ENCODE peak calls at places on chromosomes 5 and 9, in six cellular contexts. L is stomach, G is upper lobe of left lung, N is tibial nerve, Q is HCT116, Y is spleen. D is an unnamed sample. For H3K36me3 and H3K4me1, the result is how much of the 10 kb centered on the place peaks cover.

GRCh38 chr5:167478156-167478555 is 813.3 kb upstream of the WWC1 start:
- DNase-seq in Y (no peak), Q (no peak), L (no peak), N (no peak), G (no peak), D (no peak)

GRCh38 chr5:30997681-30998080 is 195.8 kb upstream of the CDH6 start:
- DNase-seq in G (no peak), Q (no peak), N (no peak), L (no peak), Y (no peak), D (no peak)

GRCh38 chr5:55338810-55339243 is 31.0 kb downstream of the MTREX start:
- DNase-seq in G (no peak), N (no peak), Y (no peak), L (no peak), Q (no peak), D (no peak)

GRCh38 chr9:91185193-91185886 is 176.4 kb downstream of the AUH start:
- DNase-seq in Y (no peak), L (peak), G (no peak), N (no peak), Q (no peak), D (no peak)

GRCh38 chr5:93717162-93717561 is 24.2 kb downstream of the POU5F2 start:
- DNase-seq in Y (no peak), Q (no peak), L (no peak), G (peak), N (no peak), D (no peak)

GRCh38 chr5:66066826-66067225 is 77.3 kb upstream of the SREK1 start:
- DNase-seq in Y (no peak), Q (no peak), G (no peak), N (no peak), L (no peak), D (no peak)

GRCh38 chr5:74649421-74649973 is 9.0 kb upstream of the ENC1 start:
- DNase-seq in G (no peak), N (no peak), Q (no peak), Y (no peak), L (no peak), D (no peak)

GRCh38 chr5:178129296-178129695 is 1.5 kb upstream of the RMND5B start:
- DNase-seq in Q (no peak), Y (no peak), L (no peak), G (no peak), N (no peak), D (no peak)

GRCh38 chr5:1461396-1461795 is 16.2 kb upstream of the SLC6A3 start:
- DNase-seq in N (no peak), Q (no peak), L (no peak), G (peak), Y (no peak), D (no peak)

DNA sequence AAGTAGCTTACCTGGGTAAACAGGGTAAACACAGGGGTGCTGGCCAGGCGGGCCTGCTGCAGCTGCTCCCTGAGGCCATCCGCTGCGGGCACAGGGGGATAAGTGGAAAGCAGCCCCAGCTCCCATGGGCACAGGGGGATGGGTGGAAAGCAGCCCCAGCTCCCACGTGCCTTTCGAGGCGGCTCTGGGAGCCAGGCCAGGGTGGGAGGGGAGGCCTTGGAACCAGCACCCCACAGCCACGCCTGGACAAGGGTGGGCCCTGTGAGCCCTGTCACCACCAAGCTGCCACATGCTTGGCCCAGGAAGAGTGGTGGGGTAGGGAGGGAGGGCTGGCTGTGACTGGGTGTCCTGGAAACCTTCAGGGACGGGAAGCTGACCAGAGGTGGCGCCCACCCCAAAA is 7.8 kb upstream of the CARD9 start:
- DNase-seq in Y (no peak), N (no peak), Q (no peak), G (no peak), L (no peak), D (no peak)
- H3K36me3 ChIP-seq in Y (half or more), N (under half), Q (under half), G (half or more), L (half or more), D (under half)

GRCh38 chr9:5560439-5560838 is 50.1 kb downstream of the PDCD1LG2 start:
- DNase-seq in L (no peak), G (peak), Y (no peak), Q (no peak), N (no peak), D (no peak)
- H3K4me1 ChIP-seq in L (under half), G (under half), Y (under half), Q (under half), N (under half), D (under half)

GRCh38 chr5:140041492-140042421 is 1.3 kb downstream of the NRG2 start:
- DNase-seq in N (peak), Y (peak), L (peak), Q (no peak), G (peak), D (peak)
- TF ChIP-seq POLR2A in N (no peak), Y (no peak), L (no peak), Q (no peak), G (no peak), D (no peak)

GRCh38 chr5:53100606-53101005 is 9.0 kb downstream of the MOCS2 start:
- DNase-seq in Y (no peak), Q (no peak), N (no peak), G (no peak), L (no peak), D (no peak)
- H3K36me3 ChIP-seq in Y (half or more), Q (under half), N (under half), G (half or more), L (half or more), D (under half)

GRCh38 chr9:123564652-123565051 is 208.7 kb downstream of the CRB2 start:
- DNase-seq in Y (no peak), Q (no peak), N (no peak), L (no peak), G (no peak), D (no peak)

GRCh38 chr9:123567013-123567412 is 211.0 kb downstream of the CRB2 start:
- DNase-seq in N (no peak), L (no peak), Q (no peak), Y (no peak), G (no peak), D (no peak)

GRCh38 chr9:123571240-123571639 is 215.2 kb downstream of the CRB2 start:
- DNase-seq in Y (no peak), Q (no peak), L (no peak), G (no peak), N (no peak), D (no peak)

GRCh38 chr9:123568691-123569342 is 212.8 kb downstream of the CRB2 start:
- DNase-seq in Q (no peak), G (no peak), Y (no peak), L (peak), N (no peak), D (no peak)

DNA sequence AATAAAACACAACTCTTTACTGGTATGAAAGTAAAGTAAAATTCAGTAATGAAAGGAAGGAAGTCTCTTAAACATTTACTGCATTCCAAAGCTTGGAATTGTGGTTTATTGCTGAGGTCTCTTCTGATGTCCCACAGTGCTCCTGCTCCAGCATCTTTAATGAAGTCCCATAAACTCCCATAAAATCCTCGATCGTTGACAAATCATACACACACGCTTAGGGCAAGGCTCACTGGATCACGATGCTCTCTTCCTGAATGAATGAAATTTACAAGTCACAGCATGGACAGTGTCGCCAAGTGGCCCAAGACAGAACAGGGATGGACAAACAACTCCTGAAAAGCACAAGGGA is 213.3 kb downstream of the CRB2 start:
- DNase-seq in Y (no peak), G (no peak), Q (no peak), L (no peak), N (no peak), D (no peak)
- H3K4me1 ChIP-seq in Y (under half), G (under half), Q (under half), L (under half), N (under half), D (under half)

GRCh38 chr5:78649220-78649700 is 688 bp upstream of the LHFPL2 start:
- DNase-seq in L (no peak), G (no peak), N (no peak), Q (no peak), Y (no peak), D (no peak)

GRCh38 chr5:78647411-78647818 is 1.2 kb downstream of the LHFPL2 start:
- DNase-seq in Q (no peak), N (peak), Y (no peak), G (no peak), L (no peak), D (no peak)

GRCh38 chr5:78647838-78648358 is 674 bp downstream of the LHFPL2 start:
- DNase-seq in G (peak), Y (no peak), N (peak), Q (no peak), L (peak), D (peak)

GRCh38 chr5:78649816-78650561 is 1.4 kb upstream of the LHFPL2 start:
- DNase-seq in G (no peak), L (no peak), N (no peak), Y (no peak), Q (no peak), D (no peak)

DNA sequence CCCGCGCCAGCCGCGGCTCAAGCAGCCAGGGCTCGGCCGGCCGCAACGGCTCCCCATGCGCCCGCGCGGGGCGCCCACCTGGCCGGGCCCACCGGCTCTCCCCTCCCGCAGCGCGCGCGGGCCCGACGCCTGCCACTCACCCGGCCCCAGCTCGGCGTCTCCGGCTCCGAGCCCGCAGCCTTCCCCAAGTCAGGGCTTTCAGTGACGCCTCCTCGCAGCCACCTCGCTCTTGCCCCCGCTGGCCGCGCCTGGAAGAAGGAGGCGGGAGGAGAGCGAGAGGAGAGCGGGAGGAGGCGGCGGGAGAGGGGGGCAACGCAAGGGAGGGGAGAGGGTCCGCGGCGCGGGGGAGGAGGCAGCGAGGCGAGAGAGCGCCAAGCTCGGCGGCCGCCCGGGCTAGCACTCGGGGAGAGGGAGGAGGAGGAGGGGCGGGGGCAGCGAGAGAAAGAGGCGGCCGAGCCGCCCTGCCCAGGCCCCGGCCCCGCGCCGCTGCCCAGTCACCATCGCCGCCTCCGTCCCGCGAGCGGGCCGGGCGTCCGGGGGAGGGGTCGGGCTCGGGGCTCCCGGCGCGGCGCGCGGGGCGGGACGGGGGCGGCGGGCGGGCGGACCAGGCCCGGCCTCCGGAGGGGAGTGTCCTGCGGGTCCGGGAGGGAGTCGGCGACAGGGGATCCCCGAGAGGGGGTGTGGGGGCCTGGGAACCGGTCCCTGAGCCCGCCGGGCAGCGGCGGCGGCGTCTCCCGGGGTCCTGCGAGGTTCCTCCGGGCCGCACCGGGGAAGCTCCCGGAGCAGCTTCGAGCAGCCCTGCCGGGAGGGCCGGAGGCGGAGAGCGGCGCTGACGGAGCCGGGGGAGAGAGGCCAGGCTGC is at the start of gene LHFPL2:
- DNase-seq in Q (no peak), G (peak), N (peak), L (peak), Y (peak), D (peak)
- TF ChIP-seq POLR2A in Q (no peak), G (no peak), N (peak), L (no peak), Y (no peak), D (no peak)

GRCh38 chr5:39384271-39384670 is 20.0 kb upstream of the C9 start:
- DNase-seq in L (no peak), Q (no peak), Y (no peak), N (no peak), G (no peak), D (no peak)
- H3K36me3 ChIP-seq in L (under half), Q (under half), Y (under half), N (under half), G (under half), D (under half)